ENCODE peak calls at places on chromosomes 13 and 19, in ten cellular contexts. D is upper lobe of left lung, G is tibial nerve, A is adrenal gland, N is GM23248, K is OCI-LY7, L is endothelial cell of umbilical vein, B is tibial artery, Z is suprapubic skin, J is BE2C. E is an unnamed sample. For H3K9me3, the result is how much of the 10 kb centered on the place peaks cover.

GRCh38 chr13:113545455-113545930 is 39.1 kb upstream of the TFDP1 start:
- DNase-seq in D (no peak), G (no peak), A (no peak), N (peak), K (no peak), L (peak), B (no peak), Z (peak), J (peak), E (no peak)

GRCh38 chr19:47650695-47651094 is 41.8 kb downstream of the BICRA start:
- DNase-seq in D (no peak), G (no peak), A (no peak), N (no peak), K (no peak), L (no peak), B (no peak), Z (no peak), J (no peak), E (no peak)

GRCh38 chr13:37207646-37208045 is 102.2 kb upstream of the CSNK1A1L start:
- DNase-seq in D (no peak), G (no peak), A (no peak), N (no peak), K (no peak), L (no peak), B (no peak), Z (no peak), J (no peak), E (no peak)

GRCh38 chr19:49387936-49388372 is at the start of gene KASH5:
- DNase-seq in D (peak), G (peak), A (peak), N (no peak), K (peak), L (peak), B (peak), Z (no peak), J (peak), E (no peak)

GRCh38 chr19:5958851-5959122 is 19.2 kb downstream of the RANBP3 start:
- DNase-seq in D (no peak), G (no peak), A (no peak), N (no peak), K (no peak), L (no peak), B (no peak), Z (no peak), J (no peak), E (no peak)

GRCh38 chr13:38348890-38349289 is 761 bp upstream of the UFM1 start:
- DNase-seq in D (no peak), G (no peak), A (no peak), N (peak), K (no peak), L (no peak), B (no peak), Z (no peak), J (no peak), E (no peak)

GRCh38 chr13:26019241-26019640 is 32.6 kb downstream of the SHISA2 start:
- DNase-seq in D (no peak), G (no peak), A (no peak), N (no peak), K (no peak), L (peak), B (no peak), Z (no peak), J (no peak), E (no peak)

GRCh38 chr13:19181021-19181620 is 503 bp downstream of the TUBA3C start:
- DNase-seq in D (no peak), G (no peak), A (no peak), N (no peak), K (no peak), L (no peak), B (no peak), Z (peak), J (no peak), E (no peak)

GRCh38 chr13:68190826-68191225 is 960.7 kb upstream of the PCDH9 start:
- DNase-seq in D (no peak), G (no peak), A (no peak), N (no peak), K (no peak), L (no peak), B (no peak), Z (no peak), J (no peak), E (no peak)

GRCh38 chr13:50267917-50268316 is 252.7 kb downstream of the KCNRG start:
- DNase-seq in D (peak), G (no peak), A (no peak), N (no peak), K (no peak), L (no peak), B (no peak), Z (no peak), J (no peak), E (no peak)

GRCh38 chr13:88022826-88023225 is 351.7 kb downstream of the SLITRK5 start:
- DNase-seq in D (no peak), G (no peak), A (no peak), N (no peak), K (no peak), L (no peak), B (no peak), Z (no peak), J (no peak), E (no peak)

GRCh38 chr13:27269114-27269665 is 1.4 kb upstream of the RASL11A start:
- DNase-seq in D (no peak), G (no peak), A (no peak), N (peak), K (no peak), L (no peak), B (no peak), Z (no peak), J (no peak), E (no peak)

GRCh38 chr19:12899891-12900518 is 9.0 kb downstream of the GCDH start:
- DNase-seq in D (no peak), G (no peak), A (no peak), N (no peak), K (no peak), L (no peak), B (no peak), Z (no peak), J (no peak), E (no peak)

GRCh38 chr19:4939466-4939865 is 29.4 kb upstream of the KDM4B start:
- DNase-seq in D (no peak), G (no peak), A (no peak), N (no peak), K (no peak), L (no peak), B (no peak), Z (no peak), J (no peak), E (no peak)

GRCh38 chr19:491146-491741 is 5.0 kb upstream of the MADCAM1 start:
- DNase-seq in D (no peak), G (no peak), A (no peak), N (peak), K (peak), L (no peak), B (no peak), Z (no peak), J (peak), E (no peak)

GRCh38 chr19:15323496-15324235 is 8.7 kb downstream of the BRD4 start:
- DNase-seq in D (peak), G (no peak), A (peak), N (peak), K (no peak), L (no peak), B (peak), Z (no peak), J (no peak), E (no peak)

GRCh38 chr19:45169602-45170001 is 8.4 kb downstream of the TRAPPC6A start:
- DNase-seq in D (no peak), G (no peak), A (no peak), N (no peak), K (no peak), L (no peak), B (no peak), Z (no peak), J (no peak), E (no peak)

GRCh38 chr13:80945328-80945727 is 604.4 kb upstream of the SPRY2 start:
- DNase-seq in D (no peak), G (no peak), A (no peak), N (no peak), K (no peak), L (no peak), B (no peak), Z (no peak), J (peak), E (no peak)

GRCh38 chr13:42981853-42982252 is 10.2 kb downstream of the EPSTI1 start:
- DNase-seq in D (no peak), G (no peak), A (no peak), N (no peak), K (no peak), L (no peak), B (no peak), Z (no peak), J (no peak), E (no peak)

GRCh38 chr13:89969996-89970709 is 1377.3 kb upstream of the MIR17HG start:
- DNase-seq in D (no peak), G (no peak), A (no peak), N (peak), K (no peak), L (no peak), B (no peak), Z (no peak), J (no peak), E (no peak)

GRCh38 chr13:24624801-24625231 is 55.4 kb upstream of the ATP12A start:
- DNase-seq in D (no peak), G (no peak), A (no peak), N (no peak), K (no peak), L (no peak), B (no peak), Z (no peak), J (no peak), E (no peak)

GRCh38 chr19:44648536-44649370 is 5.0 kb downstream of the PVR start:
- DNase-seq in D (peak), G (no peak), A (peak), N (peak), K (no peak), L (peak), B (no peak), Z (no peak), J (no peak), E (no peak)

GRCh38 chr19:47595937-47596336 is 13.0 kb upstream of the BICRA start:
- DNase-seq in D (peak), G (no peak), A (no peak), N (peak), K (no peak), L (peak), B (no peak), Z (no peak), J (no peak), E (no peak)

GRCh38 chr19:38134538-38135149 is 89.4 kb downstream of the DPF1 start:
- DNase-seq in D (no peak), G (no peak), A (no peak), N (peak), K (peak), L (peak), B (no peak), Z (no peak), J (peak), E (no peak)

GRCh38 chr13:34608326-34608725 is 333.7 kb upstream of the NBEA start:
- DNase-seq in D (no peak), G (no peak), A (no peak), N (no peak), K (no peak), L (no peak), B (no peak), Z (no peak), J (no peak), E (no peak)

GRCh38 chr13:20399961-20400360 is 125.7 kb downstream of the CRYL1 start:
- DNase-seq in D (peak), G (no peak), A (no peak), N (no peak), K (no peak), L (no peak), B (no peak), Z (no peak), J (no peak), E (no peak)

GRCh38 chr13:74550039-74550438 is 415.8 kb upstream of the KLF12 start:
- DNase-seq in D (no peak), G (no peak), A (no peak), N (no peak), K (no peak), L (no peak), B (no peak), Z (no peak), J (no peak), E (no peak)

GRCh38 chr19:33248104-33248503 is 22.5 kb upstream of the SLC7A10 start:
- DNase-seq in D (no peak), G (no peak), A (no peak), N (no peak), K (no peak), L (no peak), B (no peak), Z (no peak), J (no peak), E (no peak)

GRCh38 chr19:34480491-34480890 is 1.1 kb upstream of the WTIP start:
- DNase-seq in D (no peak), G (no peak), A (peak), N (no peak), K (no peak), L (no peak), B (no peak), Z (no peak), J (no peak), E (no peak)

GRCh38 chr19:2575734-2576481 is 100.0 kb downstream of the GADD45B start:
- DNase-seq in D (no peak), G (peak), A (peak), N (peak), K (no peak), L (no peak), B (peak), Z (peak), J (peak), E (peak)

GRCh38 chr19:46551175-46551574 is 50.0 kb upstream of the CALM3 start:
- DNase-seq in D (no peak), G (no peak), A (no peak), N (no peak), K (no peak), L (no peak), B (no peak), Z (no peak), J (no peak), E (no peak)

GRCh38 chr13:104993708-104994107 is 1541.8 kb downstream of the EFNB2 start:
- DNase-seq in D (no peak), G (no peak), A (no peak), N (no peak), K (no peak), L (no peak), B (no peak), Z (no peak), J (no peak), E (no peak)

DNA sequence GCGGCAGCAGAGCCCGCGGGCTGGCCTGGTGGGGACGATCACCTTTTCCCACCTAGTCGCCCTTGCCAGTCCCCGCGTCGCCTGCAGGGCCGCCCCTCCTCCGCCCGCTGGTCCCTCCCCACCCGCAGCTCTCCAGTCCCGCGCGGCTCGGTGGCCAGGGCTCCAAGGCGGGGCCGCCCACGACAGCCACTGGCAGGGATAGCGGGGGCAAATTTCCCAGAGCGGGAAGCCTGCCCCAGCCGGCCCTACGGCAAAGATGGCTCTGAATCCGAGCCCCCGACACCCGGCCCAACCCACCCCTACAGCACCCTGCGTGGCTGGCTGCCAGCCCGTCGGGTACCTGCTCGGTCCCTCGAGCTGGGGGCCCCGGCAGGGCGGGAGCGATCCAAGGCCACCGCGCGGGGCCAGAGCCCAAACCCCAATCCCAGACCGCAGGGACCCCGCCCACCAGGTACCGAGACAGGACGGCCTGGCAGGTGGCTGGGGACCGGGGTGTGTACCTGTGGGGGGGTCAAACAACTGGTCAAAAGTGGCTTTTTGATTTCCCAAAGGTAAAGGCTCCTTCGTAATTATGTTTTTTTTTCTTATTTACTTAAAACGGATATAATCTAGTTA is 6.3 kb upstream of the ZNF98 start:
- DNase-seq in D (no peak), G (no peak), A (no peak), N (no peak), K (no peak), L (no peak), B (no peak), Z (no peak), J (no peak), E (no peak)
- H3K9me3 ChIP-seq in D (under half), G (half or more), A (under half), N (under half), K (under half), L (under half), B (under half), Z (under half), J (under half), E (under half)

GRCh38 chr13:49220035-49220855 is at the start of gene MLNR:
- DNase-seq in D (peak), G (no peak), A (no peak), N (peak), K (no peak), L (peak), B (no peak), Z (no peak), J (peak), E (no peak)

GRCh38 chr13:49216334-49216733 is 3.8 kb upstream of the MLNR start:
- DNase-seq in D (no peak), G (no peak), A (no peak), N (no peak), K (no peak), L (no peak), B (no peak), Z (no peak), J (no peak), E (no peak)

GRCh38 chr13:49218493-49219051 is 1.6 kb upstream of the MLNR start:
- DNase-seq in D (no peak), G (no peak), A (no peak), N (peak), K (no peak), L (no peak), B (no peak), Z (no peak), J (no peak), E (no peak)

GRCh38 chr13:49219647-49220034 is 497 bp upstream of the MLNR start:
- DNase-seq in D (no peak), G (no peak), A (no peak), N (no peak), K (no peak), L (peak), B (no peak), Z (no peak), J (no peak), E (no peak)

DNA sequence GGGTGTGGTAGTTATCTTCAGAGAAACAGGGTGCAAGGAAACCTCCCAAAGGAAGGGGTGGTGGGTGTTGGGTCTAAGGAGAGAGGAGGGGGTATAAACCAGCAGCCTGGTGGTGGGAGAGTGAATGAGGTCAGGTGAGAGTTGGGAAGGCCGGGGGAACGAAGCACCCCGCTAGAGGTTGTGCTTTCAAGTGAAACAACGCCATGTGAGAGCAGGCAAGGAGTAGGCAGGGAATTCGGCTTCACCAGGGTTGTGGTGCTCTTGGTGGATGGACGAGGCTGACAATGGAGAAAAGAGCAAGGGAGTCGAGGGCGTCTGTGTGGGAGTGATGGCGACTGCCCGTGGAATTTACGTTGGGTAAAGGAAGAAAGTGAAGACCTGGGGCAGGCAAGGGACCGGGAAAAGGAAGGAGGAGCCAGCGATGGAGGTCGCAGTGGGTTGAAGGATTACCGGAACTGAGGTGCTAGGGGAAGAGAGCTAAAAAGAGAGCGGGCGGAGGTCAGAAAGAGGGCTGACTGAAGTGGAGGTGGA is 2.1 kb upstream of the MLNR start:
- DNase-seq in D (no peak), G (no peak), A (no peak), N (no peak), K (no peak), L (no peak), B (no peak), Z (no peak), J (no peak), E (no peak)
- H3K9me3 ChIP-seq in D (under half), G (under half), A (under half), N (under half), K (under half), L (under half), B (under half), Z (under half), J (under half), E (under half)

GRCh38 chr19:18478545-18479311 is 40.8 kb upstream of the ISYNA1 start:
- DNase-seq in D (peak), G (peak), A (peak), N (peak), K (peak), L (no peak), B (peak), Z (peak), J (peak), E (peak)

GRCh38 chr19:18476507-18477041 is 38.6 kb upstream of the ISYNA1 start:
- DNase-seq in D (no peak), G (no peak), A (no peak), N (peak), K (no peak), L (no peak), B (no peak), Z (no peak), J (no peak), E (no peak)

GRCh38 chr19:18475762-18476331 is 37.9 kb upstream of the ISYNA1 start:
- DNase-seq in D (no peak), G (no peak), A (no peak), N (no peak), K (no peak), L (no peak), B (no peak), Z (no peak), J (no peak), E (no peak)

GRCh38 chr19:18477974-18478373 is 40.0 kb upstream of the ISYNA1 start:
- DNase-seq in D (no peak), G (no peak), A (no peak), N (no peak), K (no peak), L (no peak), B (no peak), Z (no peak), J (no peak), E (no peak)

GRCh38 chr19:18477042-18477760 is 39.3 kb upstream of the ISYNA1 start:
- DNase-seq in D (no peak), G (no peak), A (no peak), N (peak), K (no peak), L (no peak), B (no peak), Z (no peak), J (no peak), E (no peak)
- H3K9me3 ChIP-seq in D (under half), G (under half), A (under half), N (under half), K (under half), L (under half), B (under half), Z (under half), J (under half), E (under half)

GRCh38 chr13:21825801-21826200 is 154.9 kb downstream of the FGF9 start:
- DNase-seq in D (no peak), G (no peak), A (no peak), N (peak), K (no peak), L (no peak), B (no peak), Z (no peak), J (no peak), E (no peak)
- H3K9me3 ChIP-seq in D (under half), G (under half), A (under half), N (under half), K (under half), L (under half), B (under half), Z (under half), J (under half), E (under half)